ENCODE peak calls at places on chromosomes 4 and X, in six cellular contexts. H is GM23248; E is colonic mucosa; J is Peyer's patch; B is heart right ventricle; S is CD8-positive, alpha-beta T cell. D is an unnamed sample. For H3K36me3 and H3K4me1, the result is how much of the 10 kb centered on the place peaks cover.

GRCh38 chr4:84680956-84681355 is 98.0 kb downstream of the CDS1 start:
- DNase-seq in B (no peak), H (no peak), J (no peak), E (no peak), S (no peak), D (no peak)

GRCh38 chr4:22762548-22762947 is 69.8 kb downstream of the GBA3 start:
- DNase-seq in S (no peak), J (no peak), E (no peak), B (no peak), H (no peak), D (no peak)

GRCh38 chrX:119694601-119695534 is 1.9 kb upstream of the SEPTIN6 start:
- DNase-seq in B (no peak), S (no peak), H (no peak), E (no peak), J (no peak), D (no peak)

GRCh38 chr4:72031868-72032619 is at the start of gene NPFFR2:
- DNase-seq in J (peak), E (no peak), H (no peak), S (no peak), B (peak), D (peak)

GRCh38 chrX:40273356-40274050 is 175.7 kb upstream of the BCOR start:
- DNase-seq in J (no peak), E (no peak), B (peak), S (no peak), H (no peak), D (no peak)

GRCh38 chrX:8726031-8726652 is 5.8 kb downstream of the ANOS1 start:
- DNase-seq in S (no peak), J (no peak), B (no peak), E (no peak), H (peak), D (no peak)

GRCh38 chr4:108702960-108703359 is 52.6 kb downstream of the OSTC start:
- DNase-seq in E (no peak), H (no peak), J (no peak), B (no peak), S (no peak), D (no peak)

GRCh38 chr4:40325406-40326019 is 9.6 kb upstream of the CHRNA9 start:
- DNase-seq in S (peak), H (peak), B (no peak), J (no peak), E (peak), D (peak)

GRCh38 chr4:29908276-29908675 is 811.9 kb upstream of the PCDH7 start:
- DNase-seq in E (no peak), J (no peak), B (no peak), S (no peak), H (no peak), D (no peak)

GRCh38 chrX:27336466-27337091 is 126.6 kb downstream of the PPP4R3C start:
- DNase-seq in H (peak), B (no peak), J (no peak), S (peak), E (peak), D (peak)

GRCh38 chr4:122576261-122577188 is 44.3 kb downstream of the IL21 start:
- DNase-seq in B (no peak), H (peak), S (no peak), J (no peak), E (no peak), D (no peak)

GRCh38 chr4:184536070-184536880 is 61.9 kb upstream of the IRF2 start:
- DNase-seq in J (no peak), H (peak), B (no peak), E (peak), S (no peak), D (no peak)

GRCh38 chr4:124980276-124980752 is 267.8 kb upstream of the ANKRD50 start:
- DNase-seq in H (peak), E (no peak), J (no peak), S (no peak), B (no peak), D (no peak)

GRCh38 chrX:131572372-131573014 is 28.6 kb downstream of the OR13H1 start:
- DNase-seq in E (no peak), J (no peak), H (no peak), S (no peak), B (no peak), D (no peak)

GRCh38 chrX:153669174-153669890 is 4.3 kb downstream of the PNCK start:
- DNase-seq in J (no peak), B (no peak), E (no peak), H (peak), S (peak), D (no peak)

GRCh38 chrX:16870861-16871584 is 861 bp upstream of the RBBP7 start:
- DNase-seq in E (peak), J (no peak), B (peak), S (no peak), H (peak), D (peak)

GRCh38 chr4:58587856-58588255 is 1477.7 kb upstream of the IGFBP7 start:
- DNase-seq in S (no peak), J (no peak), B (no peak), H (no peak), E (no peak), D (no peak)

GRCh38 chrX:83588409-83588808 is 80.3 kb downstream of the POU3F4 start:
- DNase-seq in E (no peak), S (no peak), J (no peak), B (no peak), H (no peak), D (no peak)

GRCh38 chr4:64497526-64497925 is 88.3 kb upstream of the TECRL start:
- DNase-seq in H (peak), S (no peak), E (no peak), B (no peak), J (no peak), D (no peak)

GRCh38 chr4:11483076-11483475 is 54.4 kb upstream of the HS3ST1 start:
- DNase-seq in B (no peak), H (no peak), E (no peak), S (no peak), J (no peak), D (no peak)

DNA sequence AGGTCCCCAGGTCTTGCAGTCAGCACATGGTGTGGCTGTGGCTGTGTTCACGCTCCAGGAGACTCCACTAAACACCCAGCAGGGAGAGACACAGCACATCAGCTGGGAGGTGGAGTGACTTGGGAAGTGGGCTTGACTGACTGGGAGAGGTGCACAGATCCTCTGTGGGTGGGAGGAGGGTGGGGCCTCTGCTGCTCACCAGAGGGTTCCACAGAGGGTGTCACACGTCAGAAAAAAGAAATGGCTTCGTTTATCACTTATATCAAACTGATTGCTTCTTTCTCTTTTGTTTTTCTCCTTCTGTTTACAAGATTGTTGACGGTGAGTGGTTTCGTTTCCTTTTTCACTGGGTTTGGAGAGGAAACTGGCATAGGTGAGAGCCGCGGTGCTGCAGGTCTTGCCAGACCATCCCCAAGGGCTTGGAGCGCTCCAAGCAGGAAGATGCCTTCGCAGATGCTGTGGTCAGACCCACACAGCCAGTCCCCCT is 24.8 kb upstream of the FAM193A start:
- DNase-seq in H (no peak), B (no peak), J (no peak), S (no peak), E (no peak), D (no peak)
- H3K36me3 ChIP-seq in H (under half), B (under half), J (half or more), S (under half), E (under half), D (under half)

GRCh38 chr4:7906171-7906581 is 33.5 kb downstream of the AFAP1 start:
- DNase-seq in E (no peak), B (no peak), J (no peak), S (no peak), H (peak), D (no peak)
- H3K4me1 ChIP-seq in E (under half), B (under half), J (under half), S (under half), H (half or more), D (under half)

DNA sequence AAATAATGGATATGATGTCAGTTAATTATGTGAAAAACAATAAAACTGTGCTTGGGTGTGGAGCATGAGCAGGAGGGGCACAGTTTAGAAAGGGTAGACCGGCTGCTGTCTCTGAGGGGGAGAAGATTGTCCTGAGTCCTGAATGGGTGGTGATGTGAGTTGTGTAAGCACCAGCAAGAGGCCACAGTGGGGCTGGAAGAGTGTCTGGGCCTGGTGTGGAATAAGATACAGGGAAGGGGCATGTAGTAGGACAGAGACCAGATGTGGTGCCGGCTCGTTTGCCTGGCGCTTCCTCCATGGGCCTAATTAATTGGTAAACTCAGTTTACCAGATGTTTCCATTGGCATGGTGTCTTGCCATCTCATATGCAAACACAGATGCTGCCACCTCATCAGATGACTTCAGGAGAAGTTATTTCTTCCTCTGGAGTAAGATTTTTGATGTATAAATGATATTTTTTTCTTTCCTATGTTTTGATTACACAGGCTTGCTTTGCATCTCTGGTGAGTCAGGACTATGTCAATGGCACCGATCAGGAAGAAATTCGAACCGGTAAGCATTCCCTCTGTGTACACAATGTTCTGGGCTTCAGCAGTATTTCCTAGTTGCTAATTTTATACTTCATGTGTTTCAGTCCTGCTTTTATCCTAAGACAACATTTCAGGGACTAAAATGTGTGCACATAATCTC is 5.1 kb downstream of the MED28 start:
- DNase-seq in J (no peak), H (peak), B (no peak), E (no peak), S (no peak), D (no peak)
- H3K36me3 ChIP-seq in J (under half), H (under half), B (under half), E (under half), S (under half), D (under half)

GRCh38 chr4:38678078-38678477 is 14.1 kb downstream of the KLF3 start:
- DNase-seq in S (no peak), H (peak), E (no peak), B (no peak), J (no peak), D (no peak)

GRCh38 chr4:38674206-38675144 is 10.5 kb downstream of the KLF3 start:
- DNase-seq in B (no peak), E (peak), S (no peak), J (no peak), H (peak), D (no peak)

GRCh38 chr4:38675167-38676121 is 11.4 kb downstream of the KLF3 start:
- DNase-seq in J (no peak), B (peak), S (peak), E (peak), H (peak), D (peak)

GRCh38 chr4:38677466-38677865 is 13.5 kb downstream of the KLF3 start:
- DNase-seq in E (no peak), J (no peak), B (no peak), H (no peak), S (no peak), D (no peak)

GRCh38 chr4:38676986-38677385 is 13.0 kb downstream of the KLF3 start:
- DNase-seq in J (no peak), H (no peak), B (no peak), E (no peak), S (no peak), D (no peak)
- H3K4me1 ChIP-seq in J (under half), H (half or more), B (half or more), E (under half), S (half or more), D (half or more)

GRCh38 chrX:1600406-1601050 is 9.1 kb downstream of the AKAP17A start:
- DNase-seq in E (no peak), S (no peak), J (no peak), B (no peak), H (no peak), D (no peak)

GRCh38 chrX:1601768-1602085 is 10.3 kb downstream of the AKAP17A start:
- DNase-seq in S (no peak), E (no peak), B (no peak), J (no peak), H (no peak), D (no peak)

GRCh38 chrX:1599791-1600405 is 8.5 kb downstream of the AKAP17A start:
- DNase-seq in H (no peak), J (no peak), E (no peak), S (no peak), B (no peak), D (no peak)

GRCh38 chrX:1598876-1599790 is 7.7 kb downstream of the AKAP17A start:
- DNase-seq in J (no peak), E (no peak), B (no peak), S (no peak), H (no peak), D (no peak)

GRCh38 chrX:1601051-1601767 is 9.8 kb downstream of the AKAP17A start:
- DNase-seq in H (no peak), B (no peak), J (no peak), E (no peak), S (no peak), D (no peak)
- H3K36me3 ChIP-seq in H (under half), B (half or more), J (half or more), E (under half), S (half or more), D (under half)

GRCh38 chr4:82801910-82802521 is 3.4 kb upstream of the SCD5 start:
- DNase-seq in J (no peak), H (peak), S (no peak), B (no peak), E (no peak), D (peak)

GRCh38 chr4:82799006-82799881 is 648 bp upstream of the SCD5 start:
- DNase-seq in S (no peak), E (no peak), B (no peak), H (peak), J (no peak), D (peak)

GRCh38 chr4:82797591-82798081 is 960 bp downstream of the SCD5 start:
- DNase-seq in H (peak), S (no peak), B (peak), E (no peak), J (peak), D (peak)

GRCh38 chr4:82797048-82797590 is 1.5 kb downstream of the SCD5 start:
- DNase-seq in E (no peak), B (no peak), J (no peak), S (no peak), H (peak), D (peak)

DNA sequence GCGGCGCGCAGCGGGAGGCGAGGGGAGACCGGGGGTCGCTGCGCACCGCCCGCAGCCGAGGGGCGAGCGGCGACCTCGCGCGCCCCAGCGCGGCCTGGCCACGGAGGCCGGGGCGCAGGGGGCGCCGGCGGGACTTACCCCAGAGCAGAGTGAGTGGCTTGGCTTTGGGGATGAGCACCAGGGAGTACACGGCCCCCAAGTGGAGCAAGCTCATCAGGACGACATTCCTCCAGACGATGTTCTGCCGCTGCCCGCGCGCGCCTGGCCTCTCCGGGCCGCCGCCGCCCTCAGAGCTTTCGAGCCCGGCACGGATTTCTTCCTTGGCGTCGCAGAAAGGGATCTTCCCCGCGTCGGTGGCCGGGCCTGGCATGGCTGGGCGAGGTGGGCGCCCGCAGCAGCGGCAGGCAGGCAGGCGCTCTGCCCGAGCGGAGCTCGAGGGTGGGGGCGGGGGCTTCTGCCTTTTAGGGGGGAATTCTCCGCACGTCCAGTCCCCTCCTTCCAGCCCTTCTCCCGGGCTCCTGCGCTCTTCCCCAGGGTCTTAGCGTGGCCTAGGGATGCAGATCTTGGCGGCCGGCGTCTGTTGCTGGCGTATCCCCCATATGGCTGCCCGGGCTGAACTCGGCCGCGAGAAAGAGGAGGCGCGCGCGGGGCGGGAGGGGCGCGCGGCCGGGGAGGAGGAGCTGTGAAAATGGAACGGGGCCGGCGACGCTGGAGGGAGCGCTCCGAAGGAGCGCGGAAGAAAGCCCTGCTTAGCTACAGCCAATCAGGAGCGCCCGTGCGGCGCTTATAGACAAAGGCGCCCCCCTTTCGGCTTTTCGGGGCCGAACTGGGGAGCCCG is at the start of gene SCD5:
- DNase-seq in S (peak), H (peak), B (peak), E (peak), J (peak), D (peak)
- H3K4me1 ChIP-seq in S (under half), H (under half), B (under half), E (under half), J (under half), D (under half)

DNA sequence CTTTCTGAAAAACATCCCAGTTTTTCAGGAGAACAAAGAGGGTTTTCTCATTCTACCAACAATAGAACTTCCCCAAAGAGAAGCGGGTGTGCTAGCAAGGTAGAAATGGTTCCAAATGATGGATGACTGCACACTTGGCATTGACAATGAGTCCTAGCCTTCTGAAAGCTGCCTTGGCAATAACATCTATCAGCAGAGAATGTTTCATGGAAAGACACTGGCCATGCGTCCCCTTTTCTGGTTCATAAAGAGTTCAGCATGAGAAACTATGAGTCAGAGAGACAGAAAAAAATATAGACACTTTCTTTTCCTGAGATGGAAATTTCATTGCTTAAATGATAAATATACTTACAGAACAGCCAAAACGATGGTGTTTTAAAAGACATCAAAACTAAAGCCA is 236.9 kb upstream of the PRKX start:
- DNase-seq in S (no peak), H (no peak), E (no peak), J (no peak), B (no peak), D (no peak)
- H3K36me3 ChIP-seq in S (under half), H (under half), E (under half), J (under half), B (under half), D (under half)

DNA sequence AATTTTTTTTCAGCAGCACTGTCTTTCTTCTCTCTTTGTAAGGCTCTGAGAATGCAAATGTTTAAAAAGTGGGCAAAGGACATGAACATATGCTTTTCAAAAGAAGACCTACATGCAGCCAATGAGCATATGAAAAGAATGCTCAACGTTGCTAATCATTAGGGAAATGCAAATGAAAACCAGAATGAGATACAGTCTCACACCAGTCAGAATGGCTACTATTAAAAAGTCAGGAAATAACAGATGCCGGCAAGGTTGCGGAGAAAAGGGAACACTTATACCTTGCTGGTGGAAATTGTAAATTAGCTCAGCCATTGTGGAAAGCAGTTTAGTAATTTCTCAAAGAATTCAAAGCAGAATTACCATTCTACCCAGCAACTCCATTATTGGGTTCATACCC is 51.6 kb downstream of the BMP15 start:
- DNase-seq in B (no peak), H (no peak), S (no peak), E (no peak), J (no peak), D (no peak)
- H3K4me1 ChIP-seq in B (under half), H (under half), S (under half), E (under half), J (under half), D (under half)

DNA sequence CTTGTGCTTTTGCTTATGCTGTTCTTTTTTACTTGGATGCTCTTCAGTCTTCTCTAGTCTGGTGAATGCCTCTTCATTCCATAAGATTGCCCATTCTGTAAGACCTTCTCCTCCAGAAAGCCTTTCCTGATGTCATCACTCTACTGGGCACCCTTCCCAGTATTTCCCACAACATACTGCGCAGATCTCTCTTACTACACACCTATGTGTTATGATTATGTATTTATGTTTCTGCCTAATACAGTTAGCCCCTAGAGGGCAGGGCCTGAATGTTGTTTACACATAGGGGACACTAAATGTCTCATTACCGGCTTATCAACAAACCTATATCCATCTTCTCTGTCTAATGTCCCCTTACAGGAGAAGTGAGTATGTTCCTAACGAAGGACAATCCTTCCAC is 21.1 kb downstream of the AIFM1 start:
- DNase-seq in J (no peak), H (peak), S (no peak), E (no peak), B (no peak), D (no peak)
- H3K36me3 ChIP-seq in J (under half), H (under half), S (under half), E (under half), B (under half), D (under half)

GRCh38 chr4:128387600-128388351 is 100.2 kb upstream of the PGRMC2 start:
- DNase-seq in J (no peak), E (no peak), H (peak), B (no peak), S (no peak), D (no peak)
- H3K4me1 ChIP-seq in J (under half), E (under half), H (half or more), B (under half), S (under half), D (under half)

D was measured in body of pancreas.